ENCODE peak calls at places on chromosomes 7 and 10, in nine cellular contexts. One of them, this sample, is unnamed.

GRCh38 chr10:13105184-13105583 is 5.2 kb downstream of the OPTN start:
- DNase-seq in bronchial epithelial cell: peak; percentile 22
- DNase-seq in cardiac fibroblast: no peak
- DNase-seq in neuronal stem cell: no peak
- DNase-seq in tibial artery: no peak
- DNase-seq in prostate gland: no peak
- DNase-seq in BE2C: no peak
- DNase-seq in endodermal cell: no peak
- DNase-seq in lower leg skin: no peak
- DNase-seq in this sample: no peak

GRCh38 chr10:24642921-24643678 is 80.6 kb downstream of the ARHGAP21 start:
- DNase-seq in tibial artery: no peak
- DNase-seq in prostate gland: peak; percentile 35
- DNase-seq in bronchial epithelial cell: peak; percentile 90
- DNase-seq in neuronal stem cell: no peak
- DNase-seq in endodermal cell: no peak
- DNase-seq in BE2C: peak; percentile 10
- DNase-seq in cardiac fibroblast: peak; percentile 89
- DNase-seq in lower leg skin: no peak
- DNase-seq in this sample: no peak

GRCh38 chr7:132298782-132299181 is 277.5 kb downstream of the PLXNA4 start:
- DNase-seq in BE2C: no peak
- DNase-seq in endodermal cell: no peak
- DNase-seq in prostate gland: no peak
- DNase-seq in neuronal stem cell: no peak
- DNase-seq in tibial artery: no peak
- DNase-seq in cardiac fibroblast: peak; percentile 56
- DNase-seq in lower leg skin: no peak
- DNase-seq in bronchial epithelial cell: peak; percentile 64
- DNase-seq in this sample: no peak

GRCh38 chr10:127195571-127196226 is 692 bp downstream of the INSYN2A start:
- DNase-seq in neuronal stem cell: no peak
- DNase-seq in bronchial epithelial cell: no peak
- DNase-seq in lower leg skin: no peak
- DNase-seq in cardiac fibroblast: peak; percentile 27
- DNase-seq in BE2C: no peak
- DNase-seq in endodermal cell: peak; percentile 77
- DNase-seq in prostate gland: no peak
- DNase-seq in tibial artery: no peak
- DNase-seq in this sample: no peak

GRCh38 chr7:3446786-3447185 is 145.7 kb downstream of the SDK1 start:
- DNase-seq in prostate gland: no peak
- DNase-seq in endodermal cell: no peak
- DNase-seq in cardiac fibroblast: no peak
- DNase-seq in lower leg skin: no peak
- DNase-seq in tibial artery: no peak
- DNase-seq in BE2C: no peak
- DNase-seq in neuronal stem cell: no peak
- DNase-seq in bronchial epithelial cell: no peak
- DNase-seq in this sample: no peak

GRCh38 chr10:107011992-107012391 is 152.5 kb downstream of the SORCS1 start:
- DNase-seq in prostate gland: no peak
- DNase-seq in tibial artery: no peak
- DNase-seq in BE2C: no peak
- DNase-seq in bronchial epithelial cell: no peak
- DNase-seq in endodermal cell: no peak
- DNase-seq in cardiac fibroblast: no peak
- DNase-seq in lower leg skin: no peak
- DNase-seq in neuronal stem cell: no peak
- DNase-seq in this sample: no peak

GRCh38 chr7:149780636-149781419 is 7.4 kb upstream of the ZNF467 start:
- DNase-seq in BE2C: no peak
- DNase-seq in prostate gland: no peak
- DNase-seq in bronchial epithelial cell: no peak
- DNase-seq in lower leg skin: no peak
- DNase-seq in endodermal cell: no peak
- DNase-seq in tibial artery: no peak
- DNase-seq in cardiac fibroblast: no peak
- DNase-seq in neuronal stem cell: no peak
- DNase-seq in this sample: no peak

GRCh38 chr10:1738950-1739349 is 1.6 kb upstream of the ADARB2 start:
- DNase-seq in tibial artery: no peak
- DNase-seq in bronchial epithelial cell: no peak
- DNase-seq in endodermal cell: no peak
- DNase-seq in cardiac fibroblast: no peak
- DNase-seq in neuronal stem cell: no peak
- DNase-seq in prostate gland: no peak
- DNase-seq in lower leg skin: no peak
- DNase-seq in BE2C: no peak
- DNase-seq in this sample: no peak

GRCh38 chr10:97553575-97554100 is 18.9 kb upstream of the ANKRD2 start:
- DNase-seq in tibial artery: peak; percentile 82
- DNase-seq in neuronal stem cell: peak; percentile 64
- DNase-seq in lower leg skin: peak; percentile 92
- DNase-seq in endodermal cell: peak; percentile 96
- DNase-seq in bronchial epithelial cell: peak; percentile 72
- DNase-seq in cardiac fibroblast: peak; percentile 86
- DNase-seq in prostate gland: peak; percentile 35
- DNase-seq in BE2C: peak; percentile 69
- DNase-seq in this sample: peak; percentile 72

GRCh38 chr7:8481752-8482446 is 48.5 kb downstream of the NXPH1 start:
- DNase-seq in endodermal cell: no peak
- DNase-seq in cardiac fibroblast: no peak
- DNase-seq in bronchial epithelial cell: no peak
- DNase-seq in tibial artery: no peak
- DNase-seq in lower leg skin: no peak
- DNase-seq in BE2C: no peak
- DNase-seq in prostate gland: no peak
- DNase-seq in neuronal stem cell: no peak
- DNase-seq in this sample: no peak

GRCh38 chr10:124233546-124234138 is 140.2 kb upstream of the CHST15 start:
- DNase-seq in prostate gland: no peak
- DNase-seq in neuronal stem cell: no peak
- DNase-seq in BE2C: no peak
- DNase-seq in cardiac fibroblast: no peak
- DNase-seq in tibial artery: no peak
- DNase-seq in endodermal cell: no peak
- DNase-seq in bronchial epithelial cell: no peak
- DNase-seq in lower leg skin: peak; percentile 42
- DNase-seq in this sample: no peak

GRCh38 chr10:84354623-84355022 is 26.2 kb downstream of the CCSER2 start:
- DNase-seq in tibial artery: no peak
- DNase-seq in prostate gland: no peak
- DNase-seq in bronchial epithelial cell: no peak
- DNase-seq in lower leg skin: no peak
- DNase-seq in BE2C: no peak
- DNase-seq in endodermal cell: no peak
- DNase-seq in cardiac fibroblast: no peak
- DNase-seq in neuronal stem cell: no peak
- DNase-seq in this sample: no peak

GRCh38 chr10:14601872-14602725 is 172.6 kb downstream of the FAM107B start:
- DNase-seq in cardiac fibroblast: peak; percentile 28
- DNase-seq in tibial artery: no peak
- DNase-seq in BE2C: peak; percentile 25
- DNase-seq in endodermal cell: no peak
- DNase-seq in lower leg skin: peak; percentile 83
- DNase-seq in neuronal stem cell: no peak
- DNase-seq in prostate gland: no peak
- DNase-seq in bronchial epithelial cell: peak; percentile 85
- DNase-seq in this sample: no peak

GRCh38 chr7:48841750-48842149 is 82.6 kb upstream of the CDC14C start:
- DNase-seq in cardiac fibroblast: no peak
- DNase-seq in BE2C: no peak
- DNase-seq in prostate gland: no peak
- DNase-seq in lower leg skin: no peak
- DNase-seq in bronchial epithelial cell: no peak
- DNase-seq in neuronal stem cell: no peak
- DNase-seq in tibial artery: no peak
- DNase-seq in endodermal cell: no peak
- DNase-seq in this sample: no peak

GRCh38 chr7:5478568-5479045 is 55.0 kb upstream of the TNRC18 start:
- DNase-seq in prostate gland: no peak
- DNase-seq in endodermal cell: no peak
- DNase-seq in neuronal stem cell: no peak
- DNase-seq in lower leg skin: no peak
- DNase-seq in bronchial epithelial cell: no peak
- DNase-seq in tibial artery: no peak
- DNase-seq in cardiac fibroblast: no peak
- DNase-seq in BE2C: no peak
- DNase-seq in this sample: no peak
- H3K4me3 ChIP-seq in prostate gland: no peak overlapping the region
- H3K4me3 ChIP-seq in endodermal cell: no peak overlapping the region
- H3K4me3 ChIP-seq in neuronal stem cell: peak overlapping the region; percentile 72
- H3K4me3 ChIP-seq in lower leg skin: no peak overlapping the region
- H3K4me3 ChIP-seq in bronchial epithelial cell: no peak overlapping the region
- H3K4me3 ChIP-seq in tibial artery: peak overlapping the region; percentile 39
- H3K4me3 ChIP-seq in cardiac fibroblast: no peak overlapping the region
- H3K4me3 ChIP-seq in BE2C: peak overlapping the region; percentile 66
- H3K4me3 ChIP-seq in this sample: peak overlapping the region; percentile 63

GRCh38 chr7:27210441-27211083 is 10.7 kb upstream of the HOXA13 start:
- DNase-seq in lower leg skin: peak; percentile 85
- DNase-seq in bronchial epithelial cell: no peak
- DNase-seq in neuronal stem cell: no peak
- DNase-seq in endodermal cell: peak; percentile 90
- DNase-seq in prostate gland: peak; percentile 64
- DNase-seq in BE2C: peak; percentile 69
- DNase-seq in tibial artery: no peak
- DNase-seq in cardiac fibroblast: peak; percentile 47
- DNase-seq in this sample: no peak
- H3K4me3 ChIP-seq in lower leg skin: no peak overlapping the region
- H3K4me3 ChIP-seq in bronchial epithelial cell: no peak overlapping the region
- H3K4me3 ChIP-seq in neuronal stem cell: no peak overlapping the region
- H3K4me3 ChIP-seq in endodermal cell: no peak overlapping the region
- H3K4me3 ChIP-seq in prostate gland: peak overlapping the region; percentile 11
- H3K4me3 ChIP-seq in BE2C: peak overlapping the region; percentile 42
- H3K4me3 ChIP-seq in tibial artery: no peak overlapping the region
- H3K4me3 ChIP-seq in cardiac fibroblast: peak overlapping the region; percentile 26
- H3K4me3 ChIP-seq in this sample: peak overlapping the region; percentile 51

DNA sequence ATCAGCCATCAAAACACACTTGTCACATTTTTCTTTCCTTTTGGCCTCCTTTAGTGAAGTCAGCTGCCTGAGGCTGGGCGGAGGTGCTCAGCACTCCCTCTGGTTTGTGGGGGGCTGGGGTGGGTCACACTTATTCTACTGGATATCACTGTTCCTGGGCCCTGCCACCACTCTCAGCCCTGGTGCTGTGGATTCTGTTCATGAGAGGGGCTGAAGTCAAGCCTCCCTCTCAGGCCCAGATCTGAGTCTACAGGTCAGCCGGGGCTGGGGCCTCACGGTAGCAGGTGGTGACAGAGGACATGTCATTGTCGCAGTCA is 180.8 kb upstream of the TNS3 start:
- DNase-seq in tibial artery: no peak
- DNase-seq in prostate gland: no peak
- DNase-seq in cardiac fibroblast: no peak
- DNase-seq in bronchial epithelial cell: no peak
- DNase-seq in lower leg skin: no peak
- DNase-seq in BE2C: no peak
- DNase-seq in neuronal stem cell: no peak
- DNase-seq in endodermal cell: no peak
- DNase-seq in this sample: no peak
- H3K4me3 ChIP-seq in tibial artery: no peak overlapping the region
- H3K4me3 ChIP-seq in prostate gland: no peak overlapping the region
- H3K4me3 ChIP-seq in cardiac fibroblast: no peak overlapping the region
- H3K4me3 ChIP-seq in bronchial epithelial cell: no peak overlapping the region
- H3K4me3 ChIP-seq in lower leg skin: no peak overlapping the region
- H3K4me3 ChIP-seq in BE2C: no peak overlapping the region
- H3K4me3 ChIP-seq in neuronal stem cell: no peak overlapping the region
- H3K4me3 ChIP-seq in endodermal cell: no peak overlapping the region
- H3K4me3 ChIP-seq in this sample: no peak overlapping the region

DNA sequence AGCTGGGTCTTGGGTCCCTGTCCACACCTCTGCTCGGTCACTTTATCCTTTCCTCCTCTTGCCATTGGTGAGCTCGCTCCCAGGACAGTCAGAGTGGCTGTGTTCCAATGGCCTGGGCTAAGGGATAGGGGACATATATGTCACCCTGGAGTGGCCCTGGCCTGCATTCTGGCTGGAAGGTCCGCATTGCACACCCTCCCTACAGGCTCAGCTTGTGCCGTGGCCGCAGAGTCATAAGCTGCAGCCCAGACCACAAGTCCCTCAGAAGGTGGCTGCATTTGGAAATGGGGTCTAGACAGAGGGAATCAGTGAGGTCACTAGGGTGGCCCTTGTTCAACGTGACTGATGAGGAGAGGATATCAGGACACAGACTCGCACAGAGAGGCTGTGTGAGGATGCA is 363.8 kb upstream of the SHH start:
- DNase-seq in neuronal stem cell: no peak
- DNase-seq in bronchial epithelial cell: no peak
- DNase-seq in tibial artery: no peak
- DNase-seq in BE2C: no peak
- DNase-seq in cardiac fibroblast: no peak
- DNase-seq in lower leg skin: peak; percentile 50
- DNase-seq in prostate gland: no peak
- DNase-seq in endodermal cell: peak; percentile 15
- DNase-seq in this sample: no peak
- H3K4me3 ChIP-seq in neuronal stem cell: no peak overlapping the region
- H3K4me3 ChIP-seq in bronchial epithelial cell: no peak overlapping the region
- H3K4me3 ChIP-seq in tibial artery: no peak overlapping the region
- H3K4me3 ChIP-seq in BE2C: no peak overlapping the region
- H3K4me3 ChIP-seq in cardiac fibroblast: no peak overlapping the region
- H3K4me3 ChIP-seq in lower leg skin: no peak overlapping the region
- H3K4me3 ChIP-seq in prostate gland: no peak overlapping the region
- H3K4me3 ChIP-seq in endodermal cell: no peak overlapping the region
- H3K4me3 ChIP-seq in this sample: no peak overlapping the region

GRCh38 chr10:35089641-35090161 is 440 bp downstream of the CUL2 start:
- DNase-seq in endodermal cell: no peak
- DNase-seq in lower leg skin: no peak
- DNase-seq in bronchial epithelial cell: peak; percentile 8
- DNase-seq in neuronal stem cell: no peak
- DNase-seq in BE2C: no peak
- DNase-seq in cardiac fibroblast: peak; percentile 27
- DNase-seq in prostate gland: no peak
- DNase-seq in tibial artery: peak; percentile 62
- DNase-seq in this sample: no peak
- H3K4me3 ChIP-seq in endodermal cell: peak overlapping the region; percentile 91
- H3K4me3 ChIP-seq in lower leg skin: peak overlapping the region; percentile 95
- H3K4me3 ChIP-seq in bronchial epithelial cell: peak overlapping the region; percentile 83
- H3K4me3 ChIP-seq in neuronal stem cell: peak overlapping the region; percentile 91
- H3K4me3 ChIP-seq in BE2C: peak overlapping the region; percentile 80
- H3K4me3 ChIP-seq in cardiac fibroblast: peak overlapping the region; percentile 81
- H3K4me3 ChIP-seq in prostate gland: peak overlapping the region; percentile 95
- H3K4me3 ChIP-seq in tibial artery: peak overlapping the region; percentile 96
- H3K4me3 ChIP-seq in this sample: peak overlapping the region; percentile 91

GRCh38 chr10:62590305-62590704 is 214.2 kb upstream of the ADO start:
- DNase-seq in endodermal cell: no peak
- DNase-seq in tibial artery: no peak
- DNase-seq in bronchial epithelial cell: no peak
- DNase-seq in cardiac fibroblast: no peak
- DNase-seq in prostate gland: no peak
- DNase-seq in neuronal stem cell: no peak
- DNase-seq in BE2C: no peak
- DNase-seq in lower leg skin: no peak
- DNase-seq in this sample: no peak
- H3K4me3 ChIP-seq in endodermal cell: no peak overlapping the region
- H3K4me3 ChIP-seq in tibial artery: no peak overlapping the region
- H3K4me3 ChIP-seq in bronchial epithelial cell: no peak overlapping the region
- H3K4me3 ChIP-seq in cardiac fibroblast: no peak overlapping the region
- H3K4me3 ChIP-seq in prostate gland: no peak overlapping the region
- H3K4me3 ChIP-seq in neuronal stem cell: no peak overlapping the region
- H3K4me3 ChIP-seq in BE2C: no peak overlapping the region
- H3K4me3 ChIP-seq in lower leg skin: no peak overlapping the region
- H3K4me3 ChIP-seq in this sample: no peak overlapping the region

This sample was measured in left ventricle myocardium inferior.